ENCODE peak calls at places on chromosomes 2 and 18, in seven cellular contexts. J is Right ventricle myocardium superior; O is activated naive CD4-positive, alpha-beta T cell; Z is uterus; G is Calu3; N is NCI-H774; P is dorsolateral prefrontal cortex. M is an unnamed sample.

GRCh38 chr2:42102606-42103450 is 55.0 kb downstream of the PKDCC start:
- DNase-seq in J (peak; percentile 75), O (peak; percentile 38), Z (peak; percentile 50), G (peak; percentile 59), N (no peak), P (no peak), M (peak; percentile 29)

GRCh38 chr2:7071916-7072556 is 154.8 kb downstream of the RNF144A start:
- DNase-seq in J (no peak), O (no peak), Z (no peak), G (no peak), N (no peak), P (no peak), M (no peak)

GRCh38 chr2:109645412-109646184 is 31.4 kb downstream of the SOWAHC start:
- DNase-seq in J (no peak), O (no peak), Z (no peak), G (no peak), N (no peak), P (no peak), M (no peak)

GRCh38 chr2:108923019-108923700 is 65.9 kb downstream of the EDAR start:
- DNase-seq in J (no peak), O (no peak), Z (no peak), G (no peak), N (no peak), P (no peak), M (peak; percentile 3)

GRCh38 chr2:58539973-58540372 is 298.8 kb upstream of the FANCL start:
- DNase-seq in J (no peak), O (no peak), Z (no peak), G (no peak), N (peak; percentile 31), P (no peak), M (no peak)

GRCh38 chr2:119259296-119259860 is 35.7 kb downstream of the STEAP3 start:
- DNase-seq in J (no peak), O (no peak), Z (no peak), G (no peak), N (no peak), P (no peak), M (no peak)

GRCh38 chr2:117820444-117820843 is 6.0 kb downstream of the DDX18 start:
- DNase-seq in J (no peak), O (no peak), Z (no peak), G (no peak), N (no peak), P (no peak), M (no peak)

GRCh38 chr2:231362785-231363184 is 32.7 kb upstream of the B3GNT7 start:
- DNase-seq in J (no peak), O (no peak), Z (no peak), G (no peak), N (no peak), P (no peak), M (no peak)

GRCh38 chr2:158828378-158829136 is 33.4 kb downstream of the DAPL1 start:
- DNase-seq in J (no peak), O (no peak), Z (no peak), G (no peak), N (no peak), P (no peak), M (no peak)

GRCh38 chr2:56531668-56532420 is 348.1 kb downstream of the CCDC85A start:
- DNase-seq in J (no peak), O (no peak), Z (no peak), G (no peak), N (no peak), P (no peak), M (no peak)

GRCh38 chr2:217685255-217685605 is 317.6 kb downstream of the TNS1 start:
- DNase-seq in J (peak; percentile 55), O (no peak), Z (peak; percentile 85), G (peak; percentile 85), N (no peak), P (no peak), M (no peak)

GRCh38 chr2:237509151-237509550 is 22.1 kb downstream of the MLPH start:
- DNase-seq in J (no peak), O (no peak), Z (no peak), G (no peak), N (no peak), P (no peak), M (no peak)

GRCh38 chr2:232459419-232460035 is 3.6 kb downstream of the ALPI start:
- DNase-seq in J (no peak), O (no peak), Z (no peak), G (no peak), N (no peak), P (no peak), M (no peak)

GRCh38 chr2:216362730-216363129 is 9.6 kb downstream of the MARCHF4 start:
- DNase-seq in J (no peak), O (no peak), Z (no peak), G (no peak), N (no peak), P (no peak), M (no peak)

GRCh38 chr2:176126929-176127768 is 2.4 kb upstream of the HOXD8 start:
- DNase-seq in J (peak; percentile 66), O (peak; percentile 56), Z (peak; percentile 88), G (peak; percentile 60), N (peak; percentile 36), P (peak; percentile 47), M (no peak)

GRCh38 chr2:119468154-119468955 is 36.7 kb downstream of the TMEM37 start:
- DNase-seq in J (no peak), O (no peak), Z (no peak), G (no peak), N (peak; percentile 40), P (no peak), M (no peak)

GRCh38 chr2:200305797-200306718 is at the start of gene SPATS2L:
- DNase-seq in J (peak; percentile 88), O (peak; percentile 47), Z (peak; percentile 74), G (peak; percentile 77), N (peak; percentile 44), P (peak; percentile 73), M (peak; percentile 12)

GRCh38 chr2:169827272-169828140 is at the start of gene UBR3:
- DNase-seq in J (peak; percentile 97), O (peak; percentile 85), Z (peak; percentile 94), G (peak; percentile 96), N (peak; percentile 82), P (peak; percentile 93), M (peak; percentile 15)

GRCh38 chr18:63410792-63411191 is 11.5 kb downstream of the VPS4B start:
- DNase-seq in J (no peak), O (no peak), Z (no peak), G (no peak), N (no peak), P (no peak), M (no peak)

GRCh38 chr2:191245869-191246531 is 796 bp downstream of the MYO1B start:
- DNase-seq in J (peak; percentile 76), O (no peak), Z (peak; percentile 65), G (peak; percentile 84), N (no peak), P (no peak), M (no peak)

GRCh38 chr2:16117791-16118610 is 177.7 kb downstream of the MYCN start:
- DNase-seq in J (no peak), O (no peak), Z (no peak), G (no peak), N (no peak), P (no peak), M (no peak)

GRCh38 chr2:219309278-219309677 is at the start of gene PTPRN:
- DNase-seq in J (no peak), O (no peak), Z (no peak), G (no peak), N (peak; percentile 62), P (peak; percentile 86), M (no peak)

GRCh38 chr2:68282814-68283812 is 30.8 kb upstream of the PPP3R1 start:
- DNase-seq in J (no peak), O (no peak), Z (no peak), G (peak; percentile 16), N (peak; percentile 16), P (no peak), M (no peak)

M was measured in esophagus squamous epithelium.